ENCODE peak calls at places on chromosomes 7 and 10, in ten cellular contexts. Y is H9; V is IMR-90; U is neuronal stem cell; T is brain microvascular endothelial cell; J is psoas muscle; P is cardiac muscle cell; N is right cardiac atrium; X is AG04450; G is CD4-positive, CD25-positive, alpha-beta regulatory T cell. D is an unnamed sample.

GRCh38 chr10:58714436-58714835 is 201.8 kb downstream of the BICC1 start:
- DNase-seq in Y (no peak), V (no peak), U (no peak), T (no peak), J (no peak), P (no peak), N (no peak), X (no peak), G (no peak), D (no peak)

GRCh38 chr10:103458720-103459119 is at the start of gene CALHM1:
- DNase-seq in Y (peak), V (no peak), U (no peak), T (no peak), J (no peak), P (no peak), N (no peak), X (no peak), G (no peak), D (peak)

GRCh38 chr7:156461881-156462665 is 178.5 kb upstream of the RNF32 start:
- DNase-seq in Y (no peak), V (no peak), U (no peak), T (no peak), J (no peak), P (no peak), N (no peak), X (no peak), G (no peak), D (no peak)

GRCh38 chr10:114498413-114499111 is 94.3 kb upstream of the AFAP1L2 start:
- DNase-seq in Y (no peak), V (no peak), U (no peak), T (no peak), J (no peak), P (no peak), N (no peak), X (no peak), G (peak), D (no peak)

GRCh38 chr7:155213385-155213784 is 84.3 kb upstream of the INSIG1 start:
- DNase-seq in Y (no peak), V (peak), U (no peak), T (peak), J (no peak), P (no peak), N (no peak), X (no peak), G (no peak), D (no peak)

GRCh38 chr10:48550071-48550691 is 54.7 kb downstream of the ARHGAP22 start:
- DNase-seq in Y (no peak), V (no peak), U (no peak), T (no peak), J (no peak), P (no peak), N (no peak), X (no peak), G (no peak), D (no peak)

GRCh38 chr10:28769147-28769604 is 91.9 kb downstream of the BAMBI start:
- DNase-seq in Y (no peak), V (no peak), U (no peak), T (no peak), J (no peak), P (no peak), N (no peak), X (no peak), G (no peak), D (no peak)

GRCh38 chr10:47318706-47319105 is 3.5 kb upstream of the GDF2 start:
- DNase-seq in Y (peak), V (no peak), U (no peak), T (no peak), J (peak), P (no peak), N (no peak), X (no peak), G (no peak), D (no peak)

GRCh38 chr10:21146446-21146789 is 249.3 kb upstream of the NEBL start:
- DNase-seq in Y (no peak), V (no peak), U (no peak), T (no peak), J (no peak), P (no peak), N (no peak), X (no peak), G (no peak), D (no peak)

GRCh38 chr7:81150951-81151361 is 232.1 kb upstream of the SEMA3C start:
- DNase-seq in Y (no peak), V (peak), U (no peak), T (no peak), J (peak), P (no peak), N (no peak), X (no peak), G (no peak), D (peak)

GRCh38 chr10:133242611-133243356 is 5.1 kb downstream of the VENTX start:
- DNase-seq in Y (no peak), V (peak), U (no peak), T (no peak), J (no peak), P (peak), N (no peak), X (no peak), G (no peak), D (no peak)

GRCh38 chr7:13049946-13050345 is 362.5 kb downstream of the ARL4A start:
- DNase-seq in Y (no peak), V (no peak), U (no peak), T (no peak), J (no peak), P (no peak), N (no peak), X (no peak), G (no peak), D (no peak)

GRCh38 chr7:99499356-99499712 is 747 bp downstream of the ZNF394 start:
- DNase-seq in Y (no peak), V (no peak), U (no peak), T (no peak), J (no peak), P (no peak), N (no peak), X (no peak), G (peak), D (no peak)

GRCh38 chr7:117048854-117049321 is 95.6 kb downstream of the ST7 start:
- DNase-seq in Y (no peak), V (no peak), U (no peak), T (no peak), J (no peak), P (no peak), N (no peak), X (no peak), G (no peak), D (no peak)

GRCh38 chr10:21524526-21525366 is 736 bp downstream of the SKIDA1 start:
- DNase-seq in Y (no peak), V (peak), U (no peak), T (no peak), J (no peak), P (peak), N (no peak), X (no peak), G (no peak), D (peak)

GRCh38 chr10:66301078-66301477 is 624.8 kb upstream of the LRRTM3 start:
- DNase-seq in Y (no peak), V (no peak), U (no peak), T (no peak), J (no peak), P (no peak), N (no peak), X (no peak), G (no peak), D (no peak)

GRCh38 chr10:42975558-42976352 is 101.1 kb upstream of the RET start:
- DNase-seq in Y (peak), V (no peak), U (no peak), T (no peak), J (peak), P (no peak), N (no peak), X (no peak), G (no peak), D (no peak)

GRCh38 chr7:96118449-96119001 is 203.4 kb downstream of the SLC25A13 start:
- DNase-seq in Y (peak), V (no peak), U (no peak), T (no peak), J (no peak), P (peak), N (no peak), X (no peak), G (no peak), D (peak)

GRCh38 chr7:148722340-148723165 is 23.9 kb downstream of the CUL1 start:
- DNase-seq in Y (no peak), V (no peak), U (no peak), T (no peak), J (no peak), P (no peak), N (no peak), X (no peak), G (no peak), D (no peak)

DNA sequence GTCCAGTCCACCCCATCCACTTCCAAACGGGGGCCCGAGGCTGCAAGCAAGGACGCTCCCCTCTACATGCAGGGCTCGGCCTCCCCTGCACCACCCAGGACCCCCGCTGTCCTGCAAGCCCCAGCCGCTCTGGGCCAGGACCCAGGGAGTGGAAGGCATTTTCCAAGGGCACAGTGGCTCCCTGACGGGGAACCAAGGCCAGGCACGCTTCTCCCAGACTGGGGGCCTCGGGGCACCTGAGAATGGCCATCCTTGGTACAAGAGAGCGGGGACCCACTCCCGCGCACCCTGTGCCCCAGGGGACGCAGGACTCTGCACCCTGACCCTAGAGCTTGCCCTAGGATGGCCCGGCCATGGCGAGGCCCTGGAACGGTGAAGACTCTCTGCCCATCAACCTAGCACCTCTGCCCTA is 545 bp upstream of the AKR1E2 start:
- DNase-seq in Y (no peak), V (no peak), U (no peak), T (no peak), J (no peak), P (no peak), N (no peak), X (no peak), G (no peak), D (no peak)
- H3K27ac ChIP-seq in Y (no peak), V (no peak), U (no peak), T (no peak), J (peak), P (no peak), N (peak), X (no peak), G (no peak), D (no peak)

GRCh38 chr10:5611899-5612680 is 54.3 kb downstream of the ASB13 start:
- DNase-seq in Y (no peak), V (no peak), U (no peak), T (no peak), J (peak), P (no peak), N (no peak), X (no peak), G (no peak), D (no peak)
- H3K27ac ChIP-seq in Y (no peak), V (no peak), U (no peak), T (no peak), J (no peak), P (no peak), N (no peak), X (no peak), G (no peak), D (no peak)

DNA sequence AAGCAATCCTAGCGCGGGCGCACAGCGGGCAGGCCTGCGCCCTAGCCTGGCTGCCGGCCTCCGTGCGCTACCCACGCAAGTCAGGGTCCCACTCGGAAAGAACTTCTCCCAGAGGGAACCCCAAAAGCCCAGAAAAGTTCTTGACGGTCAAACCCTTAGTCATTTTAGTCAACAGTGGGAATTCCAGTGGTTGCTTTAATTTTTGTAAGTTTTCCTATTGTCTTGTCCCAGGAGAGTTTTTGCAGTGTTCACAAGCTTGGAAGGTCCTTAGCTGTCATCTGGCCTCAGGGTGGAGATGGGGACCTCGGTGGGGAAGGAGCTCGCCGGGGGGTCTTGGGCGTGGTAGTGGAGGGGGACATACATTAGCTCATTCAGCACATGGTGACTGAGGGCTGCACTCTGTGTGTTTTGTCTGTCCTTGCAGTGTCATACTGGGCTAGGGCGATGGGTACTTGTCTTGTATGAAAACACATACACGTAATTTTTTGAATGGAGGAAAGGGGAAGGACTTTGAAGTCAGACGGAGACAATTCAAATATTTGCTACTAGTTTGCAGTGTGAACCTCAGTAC is 727 bp downstream of the MINDY4 start:
- DNase-seq in Y (no peak), V (no peak), U (no peak), T (no peak), J (no peak), P (no peak), N (no peak), X (no peak), G (peak), D (peak)
- H3K27ac ChIP-seq in Y (no peak), V (peak), U (no peak), T (peak), J (peak), P (peak), N (peak), X (no peak), G (peak), D (no peak)

GRCh38 chr10:74013004-74013403 is 15.1 kb downstream of the VCL start:
- DNase-seq in Y (no peak), V (no peak), U (no peak), T (no peak), J (no peak), P (no peak), N (no peak), X (no peak), G (no peak), D (no peak)
- H3K27ac ChIP-seq in Y (no peak), V (no peak), U (no peak), T (no peak), J (peak), P (no peak), N (no peak), X (no peak), G (no peak), D (no peak)

GRCh38 chr7:37392673-37393017 is 56.0 kb downstream of the ELMO1 start:
- DNase-seq in Y (no peak), V (no peak), U (no peak), T (no peak), J (no peak), P (no peak), N (no peak), X (no peak), G (no peak), D (no peak)

GRCh38 chr7:37391791-37392672 is 56.6 kb downstream of the ELMO1 start:
- DNase-seq in Y (no peak), V (no peak), U (no peak), T (no peak), J (no peak), P (no peak), N (no peak), X (no peak), G (no peak), D (no peak)

GRCh38 chr7:37394158-37394557 is 54.5 kb downstream of the ELMO1 start:
- DNase-seq in Y (no peak), V (no peak), U (no peak), T (no peak), J (no peak), P (no peak), N (no peak), X (no peak), G (no peak), D (no peak)

GRCh38 chr7:37385787-37386186 is 62.9 kb downstream of the ELMO1 start:
- DNase-seq in Y (no peak), V (no peak), U (no peak), T (no peak), J (no peak), P (no peak), N (peak), X (no peak), G (no peak), D (no peak)

DNA sequence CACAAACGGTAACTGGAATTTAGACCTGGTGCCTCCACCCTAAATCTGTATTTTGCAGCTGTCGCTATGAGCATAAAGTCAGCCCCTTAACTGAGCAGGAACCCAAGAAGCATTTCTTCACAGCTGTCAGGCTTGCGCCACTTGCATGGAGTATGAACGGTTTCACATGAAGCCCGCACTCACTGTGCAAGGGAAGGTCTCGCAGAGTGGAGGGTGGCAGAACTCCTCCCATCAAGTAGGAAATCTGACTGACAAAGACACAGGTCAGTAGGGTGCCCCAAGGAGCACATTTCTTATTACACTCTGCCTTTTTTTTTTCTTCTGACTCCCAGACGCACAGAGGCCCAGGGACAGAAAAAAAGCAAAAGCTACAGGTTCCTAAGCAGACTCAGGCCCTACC is 58.5 kb downstream of the ELMO1 start:
- DNase-seq in Y (peak), V (no peak), U (no peak), T (no peak), J (no peak), P (no peak), N (peak), X (no peak), G (no peak), D (peak)
- H3K27ac ChIP-seq in Y (no peak), V (no peak), U (no peak), T (no peak), J (no peak), P (peak), N (no peak), X (no peak), G (no peak), D (no peak)

DNA sequence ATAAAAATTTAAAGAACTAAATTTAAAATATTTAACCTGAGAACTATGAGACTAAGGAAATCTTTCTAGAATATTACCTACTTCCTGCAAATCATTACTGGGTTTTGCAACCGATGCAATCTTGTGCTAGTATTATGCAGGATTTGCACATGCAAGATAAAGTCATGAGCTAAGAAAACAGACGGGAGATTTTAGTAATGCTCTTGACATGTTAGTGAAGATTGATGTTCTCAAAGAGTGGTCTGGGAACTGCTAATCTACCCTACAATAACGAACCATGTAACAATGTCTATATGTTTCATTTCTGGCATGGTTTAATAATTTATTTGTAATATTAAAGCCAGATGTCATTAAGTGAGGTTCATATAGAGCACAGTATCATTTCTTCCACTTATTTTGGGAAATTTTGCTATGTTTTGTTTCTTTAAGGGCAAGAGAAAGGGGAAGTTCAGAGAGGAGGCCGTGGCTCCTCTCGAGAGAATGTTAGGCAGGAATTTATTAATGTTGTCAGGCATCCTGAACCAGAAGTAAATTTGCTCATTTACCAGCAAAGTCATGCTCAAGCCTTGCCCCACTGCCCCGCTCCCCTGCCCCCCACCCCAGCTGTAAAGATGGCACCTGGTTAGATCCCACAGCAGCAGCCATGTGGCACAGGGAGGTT is 22.8 kb downstream of the LRRC17 start:
- DNase-seq in Y (no peak), V (no peak), U (no peak), T (no peak), J (no peak), P (peak), N (no peak), X (no peak), G (no peak), D (no peak)
- H3K27ac ChIP-seq in Y (no peak), V (no peak), U (no peak), T (peak), J (no peak), P (no peak), N (no peak), X (no peak), G (no peak), D (no peak)

GRCh38 chr10:11887381-11888227 is 64.4 kb downstream of the PROSER2 start:
- DNase-seq in Y (no peak), V (no peak), U (no peak), T (no peak), J (no peak), P (no peak), N (no peak), X (no peak), G (no peak), D (no peak)

GRCh38 chr10:11886851-11887250 is 63.7 kb downstream of the PROSER2 start:
- DNase-seq in Y (no peak), V (no peak), U (no peak), T (no peak), J (no peak), P (no peak), N (no peak), X (no peak), G (no peak), D (no peak)

GRCh38 chr10:11886138-11886474 is 63.0 kb downstream of the PROSER2 start:
- DNase-seq in Y (no peak), V (no peak), U (no peak), T (no peak), J (no peak), P (no peak), N (no peak), X (no peak), G (no peak), D (no peak)

GRCh38 chr10:11884706-11885423 is 61.7 kb downstream of the PROSER2 start:
- DNase-seq in Y (no peak), V (no peak), U (no peak), T (no peak), J (no peak), P (no peak), N (no peak), X (no peak), G (no peak), D (no peak)

DNA sequence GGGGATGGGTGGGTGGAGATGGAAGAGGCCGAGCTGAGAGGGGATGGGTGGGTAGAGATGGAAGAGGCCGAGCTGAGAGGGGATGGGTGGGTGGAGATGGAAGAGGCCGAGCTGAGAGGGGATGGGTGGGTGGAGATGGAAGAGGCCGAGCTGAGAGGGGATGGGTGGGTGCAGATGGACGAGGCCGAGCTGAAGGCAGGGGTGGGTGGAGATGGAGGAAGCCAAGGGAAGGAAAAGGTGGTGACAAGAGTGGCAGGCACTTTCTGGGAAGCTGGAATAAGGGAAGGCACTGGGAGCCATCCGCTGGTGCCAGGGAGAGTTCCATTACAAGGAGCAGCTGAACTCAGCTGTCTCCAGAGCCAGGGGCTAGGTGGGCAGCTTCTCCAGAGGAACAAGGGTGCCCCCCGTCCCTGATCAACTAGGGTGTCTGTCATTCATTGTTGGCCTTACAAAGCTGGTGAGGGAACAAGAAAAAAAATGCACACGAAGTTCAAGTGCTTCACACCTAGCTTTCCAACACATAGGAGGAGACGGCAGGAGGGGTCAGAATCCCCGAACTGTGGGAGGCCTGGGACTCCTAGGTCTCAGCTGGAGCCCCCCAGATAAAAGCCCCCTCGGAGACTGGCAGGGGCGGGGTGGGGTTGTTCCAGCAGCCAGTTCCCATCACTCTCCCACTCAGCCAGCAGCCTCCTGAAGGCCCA is 62.4 kb downstream of the PROSER2 start:
- DNase-seq in Y (no peak), V (no peak), U (no peak), T (no peak), J (no peak), P (no peak), N (no peak), X (no peak), G (no peak), D (no peak)
- H3K27ac ChIP-seq in Y (no peak), V (no peak), U (no peak), T (no peak), J (no peak), P (no peak), N (no peak), X (no peak), G (no peak), D (no peak)

D was measured in neural progenitor cell.